ENCODE peak calls at places on chromosomes 2 and 18, in four cellular contexts. G is HCT116, D is K562, C is HepG2. Z is an unnamed sample.

GRCh38 chr2:25419678-25420242 is 78.0 kb upstream of the DNMT3A start:
- DNase-seq in C (no peak), G (no peak), D (no peak), Z (no peak)

GRCh38 chr2:9782197-9782719 is 61.0 kb upstream of the TAF1B start:
- DNase-seq in D (no peak), C (no peak), G (no peak), Z (no peak)

GRCh38 chr18:58103339-58103930 is 59.4 kb downstream of the NEDD4L start:
- DNase-seq in D (peak; percentile 21), C (no peak), G (no peak), Z (no peak)

GRCh38 chr18:46627136-46627535 is 29.9 kb downstream of the LOXHD1 start:
- DNase-seq in G (no peak), C (no peak), D (no peak), Z (no peak)

GRCh38 chr18:3234457-3234856 is 13.1 kb upstream of the MYL12A start:
- DNase-seq in C (no peak), G (no peak), D (no peak), Z (no peak)

GRCh38 chr2:101754613-101755012 is 57.1 kb downstream of the MAP4K4 start:
- DNase-seq in G (no peak), C (no peak), D (no peak), Z (no peak)

GRCh38 chr2:209638346-209638745 is 133.3 kb upstream of the UNC80 start:
- DNase-seq in C (no peak), D (no peak), G (no peak), Z (peak; percentile 17)

GRCh38 chr2:218367415-218368149 is 10.9 kb downstream of the CATIP start:
- DNase-seq in C (no peak), D (peak; percentile 90), G (peak; percentile 60), Z (no peak)

GRCh38 chr2:179686718-179687342 is 174.6 kb downstream of the ZNF385B start:
- DNase-seq in C (no peak), G (no peak), D (no peak), Z (no peak)

GRCh38 chr2:40653829-40654228 is 201.9 kb upstream of the SLC8A1 start:
- DNase-seq in C (no peak), G (no peak), D (no peak), Z (peak; percentile 18)

GRCh38 chr2:215356948-215357461 is 45.1 kb downstream of the ATIC start:
- DNase-seq in D (no peak), G (no peak), C (no peak), Z (no peak)

GRCh38 chr2:153169567-153169966 is 309.0 kb downstream of the RPRM start:
- DNase-seq in C (no peak), G (no peak), D (no peak), Z (no peak)

GRCh38 chr2:60499082-60499429 is 54.4 kb downstream of the BCL11A start:
- DNase-seq in C (no peak), D (no peak), G (no peak), Z (no peak)

GRCh38 chr2:189798312-189799029 is 14.2 kb downstream of the PMS1 start:
- DNase-seq in D (no peak), G (peak; percentile 12), C (peak; percentile 24), Z (no peak)

GRCh38 chr2:239167766-239168444 is 232.9 kb downstream of the HDAC4 start:
- DNase-seq in C (no peak), G (no peak), D (no peak), Z (no peak)

GRCh38 chr2:188042412-188042811 is 249.3 kb upstream of the GULP1 start:
- DNase-seq in C (no peak), G (no peak), D (no peak), Z (no peak)

GRCh38 chr18:74540689-74541421 is 6.6 kb downstream of the CNDP1 start:
- DNase-seq in D (no peak), G (no peak), C (no peak), Z (no peak)

GRCh38 chr2:203279288-203279687 is 40.5 kb downstream of the CYP20A1 start:
- DNase-seq in C (no peak), G (peak; percentile 19), D (no peak), Z (no peak)

GRCh38 chr2:67455219-67456142 is 58.3 kb downstream of the ETAA1 start:
- DNase-seq in D (no peak), G (no peak), C (peak; percentile 9), Z (no peak)

GRCh38 chr2:231545105-231545902 is 15.1 kb upstream of the NMUR1 start:
- DNase-seq in D (no peak), C (no peak), G (no peak), Z (no peak)

GRCh38 chr2:240913810-240914644 is 7.9 kb downstream of the CROCC2 start:
- DNase-seq in G (no peak), D (peak; percentile 79), C (peak; percentile 43), Z (peak; percentile 24)

GRCh38 chr2:84781942-84782716 is 98.8 kb downstream of the TRABD2A start:
- DNase-seq in D (no peak), C (no peak), G (peak; percentile 8), Z (no peak)

GRCh38 chr2:224909885-224910517 is 132.3 kb downstream of the DOCK10 start:
- DNase-seq in C (no peak), D (no peak), G (no peak), Z (no peak)

GRCh38 chr2:106127776-106128268 is 66.3 kb downstream of the UXS1 start:
- DNase-seq in G (no peak), D (no peak), C (no peak), Z (no peak)

GRCh38 chr2:9033385-9034175 is 30.1 kb upstream of the MBOAT2 start:
- DNase-seq in G (no peak), D (peak; percentile 28), C (no peak), Z (no peak)

GRCh38 chr2:25283921-25284320 is 57.8 kb downstream of the DNMT3A start:
- DNase-seq in C (no peak), D (no peak), G (no peak), Z (no peak)

GRCh38 chr2:44053052-44053451 is 57.3 kb upstream of the LRPPRC start:
- DNase-seq in C (no peak), D (no peak), G (no peak), Z (no peak)

DNA sequence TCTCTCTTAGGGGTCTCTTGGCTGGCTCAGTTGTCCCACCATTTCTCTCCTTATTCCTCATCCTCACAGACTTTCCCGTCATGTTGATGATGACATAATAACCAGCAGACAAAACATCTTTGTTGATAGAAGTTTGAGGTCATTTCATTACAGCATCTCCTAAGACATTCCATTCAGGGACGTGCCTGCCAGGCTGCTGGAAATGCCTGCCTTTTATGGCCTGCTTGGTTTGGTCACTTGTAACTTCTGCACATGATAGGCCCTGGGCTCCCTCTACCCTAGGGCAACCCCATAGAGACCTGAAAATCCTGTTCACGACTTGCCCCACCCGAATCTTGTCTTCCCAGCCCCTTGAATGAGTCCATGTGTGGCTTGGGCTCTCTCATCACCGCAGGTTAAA is 81.7 kb downstream of the SDC1 start:
- DNase-seq in C (no peak), D (no peak), G (no peak), Z (no peak)
- TF ChIP-seq TCF7L2 in C (no peak), D (no peak), G (no peak), Z (no peak)

GRCh38 chr18:32042337-32042736 is 23.7 kb downstream of the RNF125 start:
- DNase-seq in G (no peak), D (no peak), C (no peak), Z (no peak)
- TF ChIP-seq TCF7L2 in G (no peak), D (no peak), C (no peak), Z (no peak)

GRCh38 chr2:172740871-172741270 is 5.2 kb downstream of the RAPGEF4 start:
- DNase-seq in G (no peak), D (no peak), C (no peak), Z (no peak)

GRCh38 chr2:172739651-172740050 is 4.0 kb downstream of the RAPGEF4 start:
- DNase-seq in C (no peak), G (no peak), D (no peak), Z (no peak)

GRCh38 chr2:172736419-172737174 is 952 bp downstream of the RAPGEF4 start:
- DNase-seq in C (no peak), D (no peak), G (no peak), Z (no peak)

GRCh38 chr2:172735646-172736418 is at the start of gene RAPGEF4:
- DNase-seq in D (no peak), G (no peak), C (no peak), Z (no peak)

DNA sequence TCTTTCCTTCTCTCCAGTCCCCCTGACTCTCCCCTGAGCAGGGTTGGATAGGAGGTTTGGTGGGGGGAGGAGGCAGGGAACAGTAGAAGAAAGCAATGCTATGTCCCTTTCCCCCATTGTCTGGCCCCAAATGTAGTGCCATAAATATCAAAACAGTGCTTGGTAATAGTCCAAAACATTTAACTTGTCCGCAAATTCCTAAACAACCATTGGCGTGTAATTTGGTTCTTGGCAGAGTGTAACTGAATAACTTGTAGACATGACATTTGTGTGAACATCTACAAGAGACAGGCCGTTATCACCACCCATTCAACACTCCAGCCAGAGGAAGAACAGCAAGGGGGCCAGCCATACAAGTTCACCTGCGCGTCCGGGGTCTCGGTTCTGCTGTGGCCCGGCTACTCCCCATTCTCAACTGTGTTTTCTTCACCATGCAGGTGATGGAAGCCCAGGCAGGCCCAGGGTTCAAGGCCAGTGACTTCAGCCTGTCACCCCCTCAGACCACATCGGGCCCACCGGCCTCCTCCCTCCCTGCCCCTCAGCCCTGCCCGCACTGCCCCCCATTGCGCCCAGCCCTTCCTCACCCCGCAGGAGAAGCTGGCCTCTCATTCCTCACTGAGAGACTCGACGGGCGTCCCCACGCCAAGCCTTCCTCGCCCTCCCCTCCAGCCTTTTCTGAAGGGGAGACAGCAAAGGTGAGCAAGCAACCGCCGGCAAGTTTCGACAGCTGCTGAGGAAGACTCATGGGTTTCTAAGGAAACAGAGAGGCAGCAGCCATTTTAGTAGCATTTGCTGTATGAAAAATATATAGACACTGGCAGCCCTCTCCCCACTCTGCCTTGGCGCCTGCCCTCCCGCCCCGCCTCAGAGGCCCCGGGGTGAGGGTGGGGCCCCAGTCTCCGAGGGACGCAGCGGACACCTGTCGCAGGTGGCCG is 667 bp upstream of the RAPGEF4 start:
- DNase-seq in G (no peak), D (no peak), C (no peak), Z (no peak)
- TF ChIP-seq TCF7L2 in G (no peak), D (no peak), C (no peak), Z (no peak)

GRCh38 chr2:36369711-36370110 is 14.1 kb downstream of the CRIM1 start:
- DNase-seq in G (no peak), C (no peak), D (no peak), Z (no peak)

GRCh38 chr2:36366491-36367120 is 11.0 kb downstream of the CRIM1 start:
- DNase-seq in C (no peak), G (no peak), D (no peak), Z (no peak)

GRCh38 chr2:36369163-36369562 is 13.6 kb downstream of the CRIM1 start:
- DNase-seq in D (no peak), G (no peak), C (no peak), Z (no peak)

GRCh38 chr2:36368438-36368837 is 12.9 kb downstream of the CRIM1 start:
- DNase-seq in D (no peak), C (no peak), G (no peak), Z (no peak)

DNA sequence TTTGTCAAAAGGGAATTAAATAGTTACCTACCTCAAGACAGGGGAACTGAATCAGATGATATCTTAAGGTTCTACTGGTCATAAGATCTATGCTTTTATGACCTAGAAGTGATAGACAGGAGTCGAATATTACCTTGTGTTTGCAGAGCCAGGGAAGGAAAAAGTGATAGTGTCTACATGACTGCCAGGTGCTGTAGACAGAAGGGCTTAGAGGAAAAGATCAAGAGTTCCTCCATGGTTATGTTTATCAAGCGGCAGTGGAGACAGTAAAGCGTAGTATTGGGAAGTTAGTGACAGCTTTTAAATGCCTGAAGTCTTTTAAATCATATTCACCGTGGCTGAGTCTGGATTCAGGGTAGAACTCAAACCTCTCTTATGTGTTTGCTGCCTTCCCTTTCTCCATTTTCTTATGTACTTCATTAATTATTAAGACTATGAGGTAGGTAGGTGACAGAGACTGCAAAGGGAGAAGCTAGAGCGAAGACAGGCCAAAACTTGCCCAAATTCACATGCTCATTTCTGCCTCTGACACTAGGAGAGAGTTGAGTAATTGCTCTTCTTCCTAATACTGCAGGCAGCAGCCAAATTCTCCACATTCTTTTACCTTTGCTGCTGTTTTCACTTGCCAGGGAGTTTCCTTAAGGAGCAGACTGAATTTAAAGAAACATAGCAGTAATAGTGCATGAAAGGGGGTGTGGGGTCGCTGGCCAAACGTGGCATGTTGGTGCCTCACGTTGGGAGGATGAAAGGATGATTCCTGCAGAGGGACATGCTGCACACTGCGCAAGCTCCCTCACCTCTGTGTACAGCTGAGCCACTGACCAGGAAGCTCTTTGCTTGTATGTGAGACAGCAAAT is 12.1 kb downstream of the CRIM1 start:
- DNase-seq in G (no peak), D (no peak), C (peak; percentile 72), Z (no peak)
- TF ChIP-seq TCF7L2 in G (no peak), D (no peak), C (no peak), Z (no peak)